ENCODE peak calls at places on chromosomes 12 and 14, in seven cellular contexts. U is IMR-90, I is H9, S is trophoblast cell, N is mesendoderm, G is mesenchymal stem cell, O is H1. A is an unnamed sample.

GRCh38 chr12:38983117-38983571 is 77.8 kb upstream of the CPNE8 start:
- DNase-seq in O (no peak), I (no peak), S (peak; percentile 6), U (no peak), G (no peak), N (no peak), A (no peak)

GRCh38 chr12:128811806-128812205 is 12.0 kb downstream of the SLC15A4 start:
- DNase-seq in G (no peak), N (no peak), I (no peak), S (no peak), U (no peak), O (no peak), A (no peak)

GRCh38 chr12:103813949-103814348 is 27.1 kb downstream of the NT5DC3 start:
- DNase-seq in N (no peak), S (no peak), G (no peak), O (no peak), I (no peak), U (no peak), A (no peak)

GRCh38 chr12:121709478-121709890 is 3.1 kb upstream of the TMEM120B start:
- DNase-seq in G (peak; percentile 94), I (no peak), N (peak; percentile 74), O (no peak), S (peak; percentile 93), U (peak; percentile 83), A (no peak)

GRCh38 chr14:75204106-75204505 is 27.7 kb upstream of the TMED10 start:
- DNase-seq in O (no peak), S (peak; percentile 73), G (peak; percentile 54), N (no peak), I (no peak), U (no peak), A (no peak)

GRCh38 chr12:13374783-13375182 is 178.3 kb downstream of the EMP1 start:
- DNase-seq in G (no peak), I (no peak), U (no peak), N (no peak), O (peak; percentile 14), S (no peak), A (no peak)

GRCh38 chr14:73717998-73718741 is 4.0 kb upstream of the PNMA1 start:
- DNase-seq in I (peak; percentile 70), U (peak; percentile 76), G (no peak), O (peak; percentile 69), S (no peak), N (peak; percentile 83), A (no peak)

GRCh38 chr12:124188561-124189405 is 106.1 kb upstream of the RFLNA start:
- DNase-seq in O (no peak), U (no peak), G (peak; percentile 42), I (no peak), S (peak; percentile 88), N (peak; percentile 78), A (no peak)

GRCh38 chr14:74979442-74980397 is 23.0 kb upstream of the EIF2B2 start:
- DNase-seq in N (peak; percentile 92), O (peak; percentile 66), G (peak; percentile 73), I (peak; percentile 68), U (peak; percentile 36), S (peak; percentile 96), A (no peak)

GRCh38 chr12:131499864-131500190 is 211.1 kb upstream of the SFSWAP start:
- DNase-seq in O (no peak), S (no peak), N (no peak), U (no peak), G (no peak), I (no peak), A (no peak)

GRCh38 chr14:71377099-71377498 is 469.8 kb downstream of the PCNX1 start:
- DNase-seq in I (no peak), U (no peak), G (no peak), S (no peak), N (no peak), O (no peak), A (no peak)

GRCh38 chr12:69500631-69501030 is 30.4 kb downstream of the FRS2 start:
- DNase-seq in I (no peak), S (peak; percentile 20), O (no peak), G (no peak), U (peak; percentile 50), N (no peak), A (no peak)
- H3K4me1 ChIP-seq in I (no peaks in the 10 kb centered on the region), S (no peaks in the 10 kb centered on the region), O (no peaks in the 10 kb centered on the region), G (peaks cover 6% of the 10 kb centered on the region), U (peaks cover 5% of the 10 kb centered on the region), N (no peaks in the 10 kb centered on the region), A (no peaks in the 10 kb centered on the region)

GRCh38 chr12:2679816-2680675 is 114.7 kb upstream of the FKBP4 start:
- DNase-seq in I (peak; percentile 28), S (no peak), N (no peak), O (no peak), U (no peak), G (no peak), A (no peak)

GRCh38 chr12:2682301-2683282 is 112.2 kb upstream of the FKBP4 start:
- DNase-seq in I (peak; percentile 91), S (peak; percentile 45), N (peak; percentile 90), O (no peak), U (peak; percentile 54), G (peak; percentile 62), A (peak; percentile 26)

GRCh38 chr12:2681426-2682205 is 113.2 kb upstream of the FKBP4 start:
- DNase-seq in N (no peak), O (no peak), S (no peak), I (peak; percentile 29), U (no peak), G (no peak), A (no peak)

GRCh38 chr12:2679068-2679815 is 115.5 kb upstream of the FKBP4 start:
- DNase-seq in S (no peak), I (no peak), G (no peak), U (no peak), O (no peak), N (no peak), A (no peak)

DNA sequence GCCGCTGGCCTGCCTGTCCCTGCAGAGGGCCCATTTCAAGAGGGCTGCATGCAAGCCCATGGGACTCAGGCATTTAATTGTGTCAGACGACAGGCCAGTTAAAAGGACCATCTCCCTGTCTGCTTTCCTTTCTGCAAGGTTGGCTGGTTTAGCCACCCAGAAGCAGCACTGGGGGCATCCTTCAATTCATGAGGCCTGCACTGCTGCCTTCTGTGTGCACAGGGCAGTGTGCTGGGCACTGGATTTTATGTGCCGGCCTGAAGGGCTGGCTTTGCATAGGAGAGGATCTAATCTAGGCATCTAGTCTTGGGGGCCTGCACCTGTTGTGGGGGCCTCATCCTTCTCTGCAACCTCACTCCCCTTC is 114.1 kb upstream of the FKBP4 start:
- DNase-seq in S (no peak), U (no peak), N (no peak), O (no peak), G (no peak), I (peak; percentile 26), A (no peak)
- H3K23ac ChIP-seq in S (no peak overlapping the region), U (no peak overlapping the region), N (no peak overlapping the region), O (no peak overlapping the region), G (no peak overlapping the region), I (no peak overlapping the region), A (no peak overlapping the region)

GRCh38 chr12:54381136-54381535 is 3.4 kb downstream of the ZNF385A start:
- DNase-seq in G (no peak), N (no peak), I (no peak), U (no peak), O (no peak), S (no peak), A (no peak)

GRCh38 chr12:54379401-54380201 is 4.9 kb downstream of the ZNF385A start:
- DNase-seq in N (peak; percentile 95), S (peak; percentile 96), G (peak; percentile 92), O (peak; percentile 99), U (peak; percentile 73), I (peak; percentile 96), A (peak; percentile 88)

GRCh38 chr12:54385251-54385914 is 850 bp upstream of the ZNF385A start:
- DNase-seq in O (peak; percentile 60), N (peak; percentile 56), I (peak; percentile 63), U (no peak), S (peak; percentile 29), G (no peak), A (no peak)

GRCh38 chr12:54384591-54385041 is at the start of gene ZNF385A:
- DNase-seq in N (no peak), S (no peak), U (no peak), G (peak; percentile 48), O (no peak), I (no peak), A (no peak)

GRCh38 chr12:54383041-54383609 is 1.4 kb downstream of the ZNF385A start:
- DNase-seq in S (peak; percentile 85), I (no peak), G (peak; percentile 97), N (peak; percentile 70), U (peak; percentile 96), O (no peak), A (no peak)
- H3K4me1 ChIP-seq in S (peaks cover 45% of the 10 kb centered on the region), I (peaks cover 22% of the 10 kb centered on the region), G (peaks cover 25% of the 10 kb centered on the region), N (peaks cover 35% of the 10 kb centered on the region), U (peaks cover 17% of the 10 kb centered on the region), O (peaks cover 50% of the 10 kb centered on the region), A (peaks cover 43% of the 10 kb centered on the region)

GRCh38 chr14:78683206-78683605 is 513.0 kb downstream of the NRXN3 start:
- DNase-seq in U (no peak), O (no peak), G (no peak), S (no peak), N (no peak), I (no peak), A (no peak)

GRCh38 chr14:78690836-78691235 is 520.7 kb downstream of the NRXN3 start:
- DNase-seq in U (no peak), I (no peak), G (no peak), S (no peak), N (no peak), O (no peak), A (no peak)

DNA sequence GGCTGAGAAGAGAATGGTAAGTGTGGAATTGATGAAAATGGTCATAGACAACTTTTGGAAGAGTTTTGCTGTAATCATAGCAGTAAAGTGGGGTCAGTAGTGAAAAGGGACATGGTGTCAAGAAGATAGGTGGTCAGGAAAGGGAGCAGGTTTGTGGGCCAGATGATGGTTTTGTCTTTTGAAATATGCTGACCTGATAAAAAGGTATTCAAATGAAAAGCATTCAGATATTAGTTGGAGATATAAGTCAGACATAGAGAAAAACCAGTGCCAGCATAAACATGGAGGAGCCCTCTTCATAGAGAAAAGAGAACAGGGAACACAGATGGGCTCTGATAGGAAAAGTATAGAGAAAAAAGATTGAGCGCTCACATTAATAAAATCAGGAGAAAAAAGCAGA is 518.3 kb downstream of the NRXN3 start:
- DNase-seq in G (no peak), I (no peak), S (no peak), N (no peak), O (no peak), U (no peak), A (no peak)
- H3K23ac ChIP-seq in G (no peak overlapping the region), I (no peak overlapping the region), S (no peak overlapping the region), N (no peak overlapping the region), O (no peak overlapping the region), U (no peak overlapping the region), A (no peak overlapping the region)

DNA sequence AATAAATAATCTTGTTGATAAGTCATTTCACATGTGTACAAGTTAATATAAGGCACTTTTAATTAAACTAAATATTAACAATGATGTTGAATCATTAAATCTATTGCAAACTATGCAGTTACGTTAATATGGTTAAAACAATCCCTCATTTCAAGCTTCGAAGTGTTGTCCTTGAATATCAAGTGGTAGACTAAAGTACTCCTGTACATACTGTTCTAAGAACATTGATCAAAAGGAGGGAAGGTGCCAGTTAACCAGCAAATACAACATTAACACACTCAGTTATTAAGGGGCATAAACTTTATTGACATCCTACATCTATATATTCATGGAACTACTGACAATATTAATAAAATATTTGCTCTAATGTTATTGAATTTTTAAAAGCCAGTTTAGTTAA is 8.7 kb downstream of the BCAT1 start:
- DNase-seq in G (no peak), N (no peak), U (no peak), O (no peak), I (no peak), S (no peak), A (no peak)
- H3K4me1 ChIP-seq in G (peaks cover 2% of the 10 kb centered on the region), N (peaks cover 10% of the 10 kb centered on the region), U (peaks cover 7% of the 10 kb centered on the region), O (peaks cover 15% of the 10 kb centered on the region), I (peaks cover 16% of the 10 kb centered on the region), S (peaks cover 17% of the 10 kb centered on the region), A (peaks cover 7% of the 10 kb centered on the region)

GRCh38 chr12:2886768-2887450 is 3.8 kb upstream of the TULP3 start:
- DNase-seq in I (no peak), U (no peak), N (no peak), G (no peak), S (no peak), O (no peak), A (no peak)
- H3K23ac ChIP-seq in I (no peak overlapping the region), U (no peak overlapping the region), N (no peak overlapping the region), G (no peak overlapping the region), S (no peak overlapping the region), O (no peak overlapping the region), A (no peak overlapping the region)

A was measured in neuronal stem cell.